ENCODE peak calls at places on chromosomes 4 and X, in five cellular contexts. B is right lobe of liver, A is heart left ventricle, W is SK-N-SH, N is cardiac muscle cell. P is an unnamed sample.

GRCh38 chr4:82230310-82230709 is 143.5 kb downstream of the HNRNPD start:
- DNase-seq in B (no peak), A (no peak), W (no peak), N (peak), P (no peak)

GRCh38 chrX:136768469-136769084 is 12.2 kb downstream of the ARHGEF6 start:
- DNase-seq in B (no peak), A (no peak), W (peak), N (peak), P (peak)

GRCh38 chrX:46953597-46953996 is 41.4 kb downstream of the JADE3 start:
- DNase-seq in B (peak), A (no peak), W (no peak), N (peak), P (peak)

GRCh38 chr4:78477276-78477675 is 74.3 kb upstream of the ANXA3 start:
- DNase-seq in B (no peak), A (no peak), W (no peak), N (peak), P (no peak)

GRCh38 chrX:72028701-72029470 is 102.8 kb downstream of the RTL5 start:
- DNase-seq in B (no peak), A (no peak), W (no peak), N (no peak), P (no peak)

GRCh38 chrX:48600226-48600625 is 2.9 kb downstream of the WDR13 start:
- DNase-seq in B (no peak), A (no peak), W (no peak), N (no peak), P (no peak)

GRCh38 chrX:102339312-102340298 is 92.6 kb downstream of the NXF2 start:
- DNase-seq in B (no peak), A (peak), W (no peak), N (no peak), P (no peak)

GRCh38 chrX:2261838-2262678 is 238.7 kb downstream of the DHRSX start:
- DNase-seq in B (no peak), A (no peak), W (no peak), N (no peak), P (no peak)

GRCh38 chr4:169256101-169256612 is 14.6 kb downstream of the SH3RF1 start:
- DNase-seq in B (no peak), A (no peak), W (no peak), N (no peak), P (no peak)

GRCh38 chr4:145804134-145804533 is 124.2 kb downstream of the C4orf51 start:
- DNase-seq in B (peak), A (no peak), W (no peak), N (peak), P (no peak)

GRCh38 chr4:109395694-109396093 is 37.9 kb upstream of the SEC24B start:
- DNase-seq in B (no peak), A (no peak), W (no peak), N (no peak), P (no peak)

GRCh38 chrX:27598312-27598711 is 8.2 kb downstream of the DCAF8L2 start:
- DNase-seq in B (no peak), A (no peak), W (no peak), N (peak), P (peak)

GRCh38 chrX:41452972-41453371 is 5.8 kb downstream of the NYX start:
- DNase-seq in B (no peak), A (no peak), W (no peak), N (peak), P (no peak)

DNA sequence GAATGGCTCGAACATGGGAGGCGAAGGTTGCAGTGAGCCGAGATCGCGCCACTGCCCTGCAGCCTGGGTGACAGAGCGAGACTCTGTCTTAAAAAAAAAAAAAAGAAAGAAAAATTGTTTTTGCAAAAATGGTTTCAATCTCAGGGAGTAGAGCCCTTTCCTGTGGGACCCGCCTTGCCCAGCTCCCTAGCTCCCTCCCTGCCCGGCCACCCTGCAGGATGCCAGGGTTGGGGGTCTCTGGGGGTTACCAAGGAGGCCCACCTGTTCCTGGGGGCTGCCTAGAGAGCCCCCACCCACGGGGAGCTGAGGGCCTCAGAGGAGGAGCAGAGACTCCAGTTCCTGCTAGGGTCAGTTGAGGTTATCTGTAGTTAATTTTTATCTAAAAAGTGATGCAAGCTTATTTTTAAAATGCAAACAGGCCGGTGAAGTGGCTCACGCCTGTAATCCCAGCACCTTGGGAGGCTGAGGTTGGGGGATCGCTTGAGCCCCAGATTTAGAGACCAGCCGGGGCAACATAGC is 18.7 kb upstream of the PLCXD1 start:
- DNase-seq in B (peak), A (no peak), W (no peak), N (no peak), P (no peak)
- H3K4me3 ChIP-seq in B (no peak), A (no peak), W (no peak), N (no peak), P (no peak)

GRCh38 chr4:15658136-15658535 is 3.0 kb upstream of the FBXL5 start:
- DNase-seq in B (no peak), A (no peak), W (no peak), N (no peak), P (no peak)

GRCh38 chr4:15656038-15656470 is 897 bp upstream of the FBXL5 start:
- DNase-seq in B (no peak), A (no peak), W (no peak), N (peak), P (peak)

GRCh38 chr4:15657366-15657765 is 2.2 kb upstream of the FBXL5 start:
- DNase-seq in B (no peak), A (no peak), W (no peak), N (no peak), P (no peak)

GRCh38 chr4:15655223-15656037 is at the start of gene FBXL5:
- DNase-seq in B (peak), A (peak), W (peak), N (peak), P (peak)

DNA sequence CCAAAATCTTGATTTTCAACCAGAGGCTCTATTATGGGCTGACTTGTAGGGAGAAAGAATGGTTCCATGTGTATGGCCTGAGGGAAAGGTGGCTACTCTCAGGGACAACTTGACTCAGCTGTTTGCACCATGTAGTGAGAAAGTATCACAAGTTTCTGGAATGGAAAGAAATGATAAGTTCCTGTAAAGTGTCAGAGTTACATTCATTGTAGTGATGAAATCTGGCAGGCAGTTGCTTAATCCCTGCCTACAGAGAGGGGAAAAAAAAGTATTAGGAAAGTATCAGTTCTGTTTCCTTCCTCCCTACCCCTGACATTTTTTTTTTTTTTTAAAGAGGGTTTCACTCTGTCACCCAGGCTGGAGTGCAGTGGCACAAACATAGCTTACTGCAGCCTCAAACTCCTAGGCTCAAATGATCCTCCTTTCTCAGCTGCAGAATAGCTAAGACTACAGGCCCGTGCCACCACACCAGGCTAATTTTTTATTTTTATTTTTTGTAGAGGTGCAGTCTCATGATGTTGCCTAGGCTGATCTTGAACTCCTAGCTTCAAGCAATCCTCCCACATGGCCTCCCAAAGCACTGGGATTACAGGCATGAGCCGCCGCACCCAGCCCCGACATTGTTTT is 4.7 kb upstream of the FBXL5 start:
- DNase-seq in B (no peak), A (no peak), W (no peak), N (peak), P (no peak)
- H3K27ac ChIP-seq in B (no peak), A (no peak), W (no peak), N (no peak), P (peak)

GRCh38 chrX:40173662-40174593 is 76.2 kb upstream of the BCOR start:
- DNase-seq in B (peak), A (peak), W (peak), N (peak), P (peak)
- TF ChIP-seq CTCF in B (peak), A (no peak), W (no peak), N (peak), P (no peak)

GRCh38 chr4:186724048-186724860 is 598 bp upstream of the FAT1 start:
- DNase-seq in B (peak), A (peak), W (peak), N (peak), P (peak)

GRCh38 chr4:186719925-186720694 is 3.5 kb downstream of the FAT1 start:
- DNase-seq in B (no peak), A (no peak), W (no peak), N (peak), P (peak)

GRCh38 chr4:186724861-186725419 is 1.3 kb upstream of the FAT1 start:
- DNase-seq in B (no peak), A (no peak), W (no peak), N (peak), P (no peak)

GRCh38 chr4:186723207-186724047 is at the start of gene FAT1:
- DNase-seq in B (peak), A (peak), W (peak), N (peak), P (peak)

GRCh38 chr4:186722856-186723206 is 825 bp downstream of the FAT1 start:
- DNase-seq in B (no peak), A (no peak), W (no peak), N (no peak), P (no peak)
- H3K4me3 ChIP-seq in B (peak), A (peak), W (peak), N (peak), P (peak)

DNA sequence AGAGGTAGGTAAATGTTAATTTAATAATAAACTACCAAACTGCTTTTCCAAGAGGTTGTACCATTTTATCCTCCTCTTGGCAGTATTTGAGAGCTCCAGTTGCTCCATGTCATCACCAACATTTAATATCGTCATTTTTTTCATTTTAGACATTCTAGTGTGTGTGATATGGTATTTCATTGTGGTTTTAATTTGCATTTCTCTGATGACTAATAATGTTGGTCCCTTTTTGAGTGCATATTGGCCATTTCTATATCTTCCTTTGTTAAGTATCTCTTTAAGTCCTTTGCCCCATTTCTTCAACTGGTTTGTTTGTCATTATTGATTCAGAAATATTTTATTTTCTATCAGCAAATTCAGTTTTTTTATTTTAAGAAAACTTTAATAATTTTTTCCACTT is 88.8 kb downstream of the MAPK10 start:
- DNase-seq in B (no peak), A (no peak), W (no peak), N (no peak), P (no peak)
- H3K27ac ChIP-seq in B (no peak), A (no peak), W (no peak), N (no peak), P (no peak)

GRCh38 chr4:152936446-152937279 is 540 bp downstream of the FHDC1 start:
- DNase-seq in B (no peak), A (peak), W (peak), N (no peak), P (peak)

GRCh38 chr4:152935661-152936445 is at the start of gene FHDC1:
- DNase-seq in B (peak), A (no peak), W (peak), N (no peak), P (peak)

GRCh38 chr4:152937280-152937534 is 1.1 kb downstream of the FHDC1 start:
- DNase-seq in B (no peak), A (no peak), W (no peak), N (no peak), P (no peak)

GRCh38 chr4:152937535-152938236 is 1.6 kb downstream of the FHDC1 start:
- DNase-seq in B (no peak), A (peak), W (peak), N (peak), P (peak)

GRCh38 chr4:152935138-152935537 is 985 bp upstream of the FHDC1 start:
- DNase-seq in B (no peak), A (no peak), W (no peak), N (no peak), P (no peak)
- TF ChIP-seq CTCF in B (no peak), A (no peak), W (no peak), N (no peak), P (no peak)

GRCh38 chr4:38145033-38145673 is 185.0 kb downstream of the PTTG2 start:
- DNase-seq in B (no peak), A (no peak), W (no peak), N (no peak), P (no peak)

GRCh38 chr4:38139187-38139586 is 179.0 kb downstream of the PTTG2 start:
- DNase-seq in B (no peak), A (no peak), W (no peak), N (no peak), P (no peak)

GRCh38 chr4:38140643-38141203 is 180.5 kb downstream of the PTTG2 start:
- DNase-seq in B (peak), A (no peak), W (no peak), N (no peak), P (no peak)

GRCh38 chr4:38144029-38144428 is 183.8 kb downstream of the PTTG2 start:
- DNase-seq in B (no peak), A (no peak), W (no peak), N (no peak), P (no peak)

GRCh38 chr4:38141808-38142500 is 181.8 kb downstream of the PTTG2 start:
- DNase-seq in B (no peak), A (no peak), W (no peak), N (peak), P (no peak)
- H3K4me3 ChIP-seq in B (no peak), A (no peak), W (no peak), N (no peak), P (no peak)

P was measured in testis.